ENCODE peak calls at places on chromosomes 13 and 19, in six cellular contexts. One of them, this sample, is unnamed.

GRCh38 chr19:3369337-3370213 is 3.2 kb downstream of the NFIC start:
- DNase-seq in breast epithelium: no peak
- DNase-seq in left ventricle myocardium inferior: peak
- DNase-seq in hepatocyte: peak
- DNase-seq in transverse colon: peak
- DNase-seq in ascending aorta: peak
- DNase-seq in this sample: peak

GRCh38 chr19:1213391-1214286 is 8.1 kb downstream of the STK11 start:
- DNase-seq in breast epithelium: no peak
- DNase-seq in hepatocyte: peak
- DNase-seq in left ventricle myocardium inferior: peak
- DNase-seq in transverse colon: peak
- DNase-seq in ascending aorta: peak
- DNase-seq in this sample: peak

GRCh38 chr13:41544824-41545707 is 87.7 kb downstream of the RGCC start:
- DNase-seq in hepatocyte: no peak
- DNase-seq in left ventricle myocardium inferior: no peak
- DNase-seq in ascending aorta: no peak
- DNase-seq in breast epithelium: no peak
- DNase-seq in transverse colon: no peak
- DNase-seq in this sample: no peak

GRCh38 chr13:111390522-111391270 is 70.3 kb downstream of the TEX29 start:
- DNase-seq in transverse colon: no peak
- DNase-seq in hepatocyte: no peak
- DNase-seq in breast epithelium: no peak
- DNase-seq in ascending aorta: no peak
- DNase-seq in left ventricle myocardium inferior: no peak
- DNase-seq in this sample: peak

GRCh38 chr13:39961036-39961435 is 305.6 kb downstream of the COG6 start:
- DNase-seq in ascending aorta: no peak
- DNase-seq in breast epithelium: no peak
- DNase-seq in transverse colon: no peak
- DNase-seq in left ventricle myocardium inferior: no peak
- DNase-seq in hepatocyte: no peak
- DNase-seq in this sample: no peak

GRCh38 chr13:47226516-47226915 is 329.7 kb upstream of the HTR2A start:
- DNase-seq in hepatocyte: no peak
- DNase-seq in left ventricle myocardium inferior: no peak
- DNase-seq in breast epithelium: no peak
- DNase-seq in transverse colon: no peak
- DNase-seq in ascending aorta: no peak
- DNase-seq in this sample: no peak

GRCh38 chr13:76939215-76939614 is 9.1 kb upstream of the ACOD1 start:
- DNase-seq in hepatocyte: no peak
- DNase-seq in ascending aorta: no peak
- DNase-seq in breast epithelium: no peak
- DNase-seq in transverse colon: no peak
- DNase-seq in left ventricle myocardium inferior: no peak
- DNase-seq in this sample: no peak

GRCh38 chr13:97275265-97275664 is 53.1 kb downstream of the MBNL2 start:
- DNase-seq in left ventricle myocardium inferior: no peak
- DNase-seq in transverse colon: no peak
- DNase-seq in hepatocyte: peak
- DNase-seq in breast epithelium: no peak
- DNase-seq in ascending aorta: no peak
- DNase-seq in this sample: no peak

GRCh38 chr19:58563823-58564222 is 5.4 kb upstream of the UBE2M start:
- DNase-seq in left ventricle myocardium inferior: peak
- DNase-seq in transverse colon: no peak
- DNase-seq in hepatocyte: no peak
- DNase-seq in breast epithelium: peak
- DNase-seq in ascending aorta: no peak
- DNase-seq in this sample: no peak

GRCh38 chr19:40200352-40201099 is 9.3 kb downstream of the MAP3K10 start:
- DNase-seq in breast epithelium: no peak
- DNase-seq in left ventricle myocardium inferior: no peak
- DNase-seq in transverse colon: no peak
- DNase-seq in ascending aorta: no peak
- DNase-seq in hepatocyte: no peak
- DNase-seq in this sample: no peak

GRCh38 chr13:40755082-40755755 is 15.8 kb downstream of the MRPS31 start:
- DNase-seq in breast epithelium: no peak
- DNase-seq in ascending aorta: no peak
- DNase-seq in left ventricle myocardium inferior: no peak
- DNase-seq in transverse colon: peak
- DNase-seq in hepatocyte: no peak
- DNase-seq in this sample: no peak

GRCh38 chr19:48102870-48103751 is 7.5 kb downstream of the PLA2G4C start:
- DNase-seq in breast epithelium: no peak
- DNase-seq in hepatocyte: peak
- DNase-seq in transverse colon: peak
- DNase-seq in left ventricle myocardium inferior: no peak
- DNase-seq in ascending aorta: no peak
- DNase-seq in this sample: no peak

GRCh38 chr19:49010453-49010852 is 6.4 kb downstream of the LHB start:
- DNase-seq in left ventricle myocardium inferior: no peak
- DNase-seq in transverse colon: no peak
- DNase-seq in ascending aorta: no peak
- DNase-seq in breast epithelium: no peak
- DNase-seq in hepatocyte: no peak
- DNase-seq in this sample: no peak

GRCh38 chr13:44523176-44524017 is 52.7 kb downstream of the TSC22D1 start:
- DNase-seq in ascending aorta: no peak
- DNase-seq in breast epithelium: no peak
- DNase-seq in transverse colon: no peak
- DNase-seq in left ventricle myocardium inferior: no peak
- DNase-seq in hepatocyte: peak
- DNase-seq in this sample: no peak

GRCh38 chr19:43474986-43475705 is 9.7 kb upstream of the LYPD3 start:
- DNase-seq in left ventricle myocardium inferior: peak
- DNase-seq in breast epithelium: peak
- DNase-seq in ascending aorta: peak
- DNase-seq in transverse colon: peak
- DNase-seq in hepatocyte: peak
- DNase-seq in this sample: peak

GRCh38 chr19:45443462-45444317 is 20.0 kb upstream of the ERCC1 start:
- DNase-seq in ascending aorta: peak
- DNase-seq in breast epithelium: peak
- DNase-seq in left ventricle myocardium inferior: peak
- DNase-seq in transverse colon: peak
- DNase-seq in hepatocyte: peak
- DNase-seq in this sample: peak

GRCh38 chr19:41792513-41793413 is 3.6 kb upstream of the CEACAM3 start:
- DNase-seq in ascending aorta: no peak
- DNase-seq in hepatocyte: peak
- DNase-seq in left ventricle myocardium inferior: peak
- DNase-seq in transverse colon: peak
- DNase-seq in breast epithelium: peak
- DNase-seq in this sample: peak

GRCh38 chr13:110114351-110114750 is 192.6 kb downstream of the COL4A1 start:
- DNase-seq in left ventricle myocardium inferior: no peak
- DNase-seq in transverse colon: no peak
- DNase-seq in breast epithelium: no peak
- DNase-seq in hepatocyte: no peak
- DNase-seq in ascending aorta: no peak
- DNase-seq in this sample: no peak

GRCh38 chr13:29956771-29957170 is 106.4 kb upstream of the UBL3 start:
- DNase-seq in breast epithelium: no peak
- DNase-seq in left ventricle myocardium inferior: no peak
- DNase-seq in ascending aorta: no peak
- DNase-seq in transverse colon: no peak
- DNase-seq in hepatocyte: no peak
- DNase-seq in this sample: no peak

GRCh38 chr13:86581711-86582110 is 782.5 kb upstream of the SLITRK6 start:
- DNase-seq in left ventricle myocardium inferior: no peak
- DNase-seq in hepatocyte: peak
- DNase-seq in transverse colon: no peak
- DNase-seq in ascending aorta: no peak
- DNase-seq in breast epithelium: no peak
- DNase-seq in this sample: no peak

GRCh38 chr13:106376411-106377112 is 158.9 kb downstream of the EFNB2 start:
- DNase-seq in ascending aorta: no peak
- DNase-seq in left ventricle myocardium inferior: no peak
- DNase-seq in breast epithelium: no peak
- DNase-seq in hepatocyte: no peak
- DNase-seq in transverse colon: no peak
- DNase-seq in this sample: no peak

GRCh38 chr19:17873661-17874422 is 2.1 kb downstream of the SLC5A5 start:
- DNase-seq in hepatocyte: peak
- DNase-seq in transverse colon: peak
- DNase-seq in left ventricle myocardium inferior: no peak
- DNase-seq in ascending aorta: no peak
- DNase-seq in breast epithelium: no peak
- DNase-seq in this sample: peak

GRCh38 chr19:50324331-50324730 is 4.8 kb downstream of the KCNC3 start:
- DNase-seq in transverse colon: no peak
- DNase-seq in hepatocyte: no peak
- DNase-seq in left ventricle myocardium inferior: no peak
- DNase-seq in breast epithelium: no peak
- DNase-seq in ascending aorta: no peak
- DNase-seq in this sample: no peak

GRCh38 chr19:16095071-16095571 is 16.6 kb upstream of the RAB8A start:
- DNase-seq in left ventricle myocardium inferior: peak
- DNase-seq in hepatocyte: no peak
- DNase-seq in ascending aorta: no peak
- DNase-seq in breast epithelium: no peak
- DNase-seq in transverse colon: no peak
- DNase-seq in this sample: no peak

GRCh38 chr19:29666634-29667389 is 1.6 kb downstream of the PLEKHF1 start:
- DNase-seq in ascending aorta: no peak
- DNase-seq in breast epithelium: peak
- DNase-seq in hepatocyte: peak
- DNase-seq in left ventricle myocardium inferior: peak
- DNase-seq in transverse colon: peak
- DNase-seq in this sample: peak

GRCh38 chr19:53553159-53553558 is 15.2 kb downstream of the ZNF331 start:
- DNase-seq in breast epithelium: no peak
- DNase-seq in ascending aorta: no peak
- DNase-seq in transverse colon: no peak
- DNase-seq in hepatocyte: no peak
- DNase-seq in left ventricle myocardium inferior: no peak
- DNase-seq in this sample: no peak

GRCh38 chr19:53553865-53554791 is 16.2 kb downstream of the ZNF331 start:
- DNase-seq in breast epithelium: peak
- DNase-seq in left ventricle myocardium inferior: peak
- DNase-seq in hepatocyte: no peak
- DNase-seq in ascending aorta: peak
- DNase-seq in transverse colon: peak
- DNase-seq in this sample: peak

GRCh38 chr19:53552001-53552721 is 14.2 kb downstream of the ZNF331 start:
- DNase-seq in left ventricle myocardium inferior: no peak
- DNase-seq in transverse colon: no peak
- DNase-seq in hepatocyte: no peak
- DNase-seq in ascending aorta: no peak
- DNase-seq in breast epithelium: no peak
- DNase-seq in this sample: no peak

GRCh38 chr19:53555352-53555751 is 17.4 kb downstream of the ZNF331 start:
- DNase-seq in hepatocyte: no peak
- DNase-seq in ascending aorta: no peak
- DNase-seq in breast epithelium: no peak
- DNase-seq in transverse colon: no peak
- DNase-seq in left ventricle myocardium inferior: no peak
- DNase-seq in this sample: no peak

DNA sequence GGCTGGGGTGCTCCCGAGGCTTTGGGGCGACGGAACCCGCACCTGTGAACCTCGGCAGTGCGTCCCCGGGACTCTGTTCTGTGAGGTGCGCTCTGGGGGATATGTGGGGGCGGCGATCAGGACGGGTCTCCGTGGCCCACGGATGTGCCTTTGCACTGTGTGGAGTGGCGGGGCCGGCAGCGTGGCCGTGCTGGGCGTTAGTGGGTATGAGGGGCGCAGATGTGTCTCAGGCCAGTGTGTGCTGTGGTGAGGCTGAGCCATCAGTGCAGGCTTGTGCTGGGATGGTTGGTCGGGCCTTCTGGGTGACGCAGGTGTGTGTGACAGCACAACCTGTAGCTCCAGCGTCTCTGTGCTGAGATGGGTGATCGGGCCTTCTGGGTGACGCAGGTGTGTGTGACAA is 16.9 kb downstream of the ZNF331 start:
- DNase-seq in breast epithelium: no peak
- DNase-seq in transverse colon: no peak
- DNase-seq in ascending aorta: no peak
- DNase-seq in hepatocyte: no peak
- DNase-seq in left ventricle myocardium inferior: no peak
- DNase-seq in this sample: no peak
- H3K27ac ChIP-seq in breast epithelium: peak
- H3K27ac ChIP-seq in transverse colon: peak
- H3K27ac ChIP-seq in ascending aorta: peak
- H3K27ac ChIP-seq in hepatocyte: no peak
- H3K27ac ChIP-seq in left ventricle myocardium inferior: peak
- H3K27ac ChIP-seq in this sample: peak

DNA sequence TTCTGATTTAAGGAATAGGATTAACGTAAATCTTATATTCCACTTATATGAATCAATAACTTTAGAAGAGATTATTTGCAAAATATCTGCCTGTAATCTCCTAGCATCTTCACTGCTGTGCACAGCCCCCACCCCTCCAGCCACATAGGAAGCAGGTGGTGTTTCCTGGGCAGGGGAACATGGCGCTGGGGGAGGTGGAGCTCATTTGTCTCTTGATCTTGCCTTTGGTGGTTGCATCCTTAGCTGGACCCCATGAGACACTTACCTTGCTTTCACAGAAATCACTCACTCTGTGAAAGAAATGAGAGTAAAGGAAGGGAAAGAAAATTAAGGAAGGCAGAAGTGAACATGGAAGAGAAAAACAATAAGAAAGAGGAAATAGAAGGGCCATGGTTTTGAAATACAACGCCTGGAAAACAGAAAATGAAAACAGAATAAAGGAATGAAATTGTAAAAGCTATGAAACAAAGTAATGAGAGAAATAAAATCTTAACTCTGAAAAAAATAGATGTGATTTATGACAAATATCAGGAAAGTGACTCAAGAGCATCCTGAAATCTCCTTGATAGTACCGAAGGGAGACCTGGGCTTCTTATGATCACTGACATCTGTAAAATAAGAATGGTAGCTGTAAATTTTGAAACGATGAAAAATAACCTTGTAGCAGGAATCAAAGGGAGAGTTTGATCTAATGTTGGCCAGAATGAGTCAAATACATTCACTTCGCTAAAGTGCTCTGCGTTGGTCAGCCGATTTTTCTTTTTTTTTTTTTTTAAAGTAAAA is 17.2 kb upstream of the RNASEH2B start:
- DNase-seq in left ventricle myocardium inferior: no peak
- DNase-seq in breast epithelium: no peak
- DNase-seq in ascending aorta: no peak
- DNase-seq in hepatocyte: no peak
- DNase-seq in transverse colon: peak
- DNase-seq in this sample: peak
- H3K4me3 ChIP-seq in left ventricle myocardium inferior: no peak
- H3K4me3 ChIP-seq in breast epithelium: no peak
- H3K4me3 ChIP-seq in ascending aorta: no peak
- H3K4me3 ChIP-seq in hepatocyte: no peak
- H3K4me3 ChIP-seq in transverse colon: no peak
- H3K4me3 ChIP-seq in this sample: no peak

GRCh38 chr13:80338781-80339577 is 1.9 kb downstream of the SPRY2 start:
- DNase-seq in breast epithelium: peak
- DNase-seq in transverse colon: peak
- DNase-seq in left ventricle myocardium inferior: peak
- DNase-seq in hepatocyte: peak
- DNase-seq in ascending aorta: peak
- DNase-seq in this sample: peak
- TF ChIP-seq CTCF in breast epithelium: no peak
- TF ChIP-seq CTCF in transverse colon: no peak
- TF ChIP-seq CTCF in left ventricle myocardium inferior: peak
- TF ChIP-seq CTCF in hepatocyte: peak
- TF ChIP-seq CTCF in ascending aorta: peak
- TF ChIP-seq CTCF in this sample: no peak

GRCh38 chr19:38735257-38735686 is 9.0 kb downstream of the CAPN12 start:
- DNase-seq in ascending aorta: no peak
- DNase-seq in breast epithelium: no peak
- DNase-seq in hepatocyte: peak
- DNase-seq in transverse colon: peak
- DNase-seq in left ventricle myocardium inferior: no peak
- DNase-seq in this sample: peak
- H3K27ac ChIP-seq in ascending aorta: peak
- H3K27ac ChIP-seq in breast epithelium: peak
- H3K27ac ChIP-seq in hepatocyte: peak
- H3K27ac ChIP-seq in transverse colon: peak
- H3K27ac ChIP-seq in left ventricle myocardium inferior: peak
- H3K27ac ChIP-seq in this sample: peak